ENCODE peak calls at places on chromosome 22, in nine cellular contexts. S, O, M, P, D, C, K, U and L are unnamed samples. For H3K9me3, the result is how much of the 10 kb centered on the place peaks cover.

GRCh38 chr22:31496735-31497146 is 405 bp downstream of the SFI1 start:
- DNase-seq in O (no peak), P (no peak), D (no peak), M (no peak), U (no peak), K (peak), C (no peak), S (peak), L (peak)

GRCh38 chr22:25567305-25567704 is 2.8 kb downstream of the GRK3 start:
- DNase-seq in M (no peak), U (no peak), P (no peak), D (no peak), K (no peak), C (no peak), O (no peak), S (no peak), L (no peak)

GRCh38 chr22:39712938-39713525 is 142.5 kb downstream of the CACNA1I start:
- DNase-seq in O (no peak), D (no peak), C (no peak), U (no peak), S (no peak), M (no peak), P (no peak), K (peak), L (no peak)

GRCh38 chr22:16959345-16959930 is 48.6 kb downstream of the GAB4 start:
- DNase-seq in D (no peak), S (no peak), M (no peak), K (no peak), O (no peak), U (peak), C (no peak), P (no peak), L (no peak)

GRCh38 chr22:49663823-49664222 is 163.8 kb downstream of the BRD1 start:
- DNase-seq in D (no peak), O (no peak), C (no peak), P (no peak), U (no peak), S (no peak), K (peak), M (peak), L (no peak)

GRCh38 chr22:25282671-25283561 is 63.5 kb downstream of the CRYBB2 start:
- DNase-seq in U (peak), K (no peak), S (no peak), O (no peak), P (no peak), C (no peak), D (no peak), M (no peak), L (peak)

GRCh38 chr22:31228425-31228824 is 16.3 kb downstream of the LIMK2 start:
- DNase-seq in C (no peak), U (no peak), M (no peak), S (no peak), K (no peak), O (no peak), P (no peak), D (no peak), L (no peak)

GRCh38 chr22:28896611-28897010 is 13.2 kb downstream of the ZNRF3 start:
- DNase-seq in K (no peak), C (no peak), P (no peak), S (no peak), M (no peak), U (no peak), O (no peak), D (no peak), L (no peak)

GRCh38 chr22:49815641-49816071 is 12.0 kb downstream of the BRD1 start:
- DNase-seq in D (no peak), P (peak), C (no peak), K (no peak), U (no peak), O (no peak), M (no peak), S (no peak), L (no peak)

GRCh38 chr22:46699091-46699490 is 39.0 kb downstream of the CERK start:
- DNase-seq in P (no peak), S (no peak), O (no peak), M (no peak), U (no peak), D (no peak), K (no peak), C (no peak), L (peak)

DNA sequence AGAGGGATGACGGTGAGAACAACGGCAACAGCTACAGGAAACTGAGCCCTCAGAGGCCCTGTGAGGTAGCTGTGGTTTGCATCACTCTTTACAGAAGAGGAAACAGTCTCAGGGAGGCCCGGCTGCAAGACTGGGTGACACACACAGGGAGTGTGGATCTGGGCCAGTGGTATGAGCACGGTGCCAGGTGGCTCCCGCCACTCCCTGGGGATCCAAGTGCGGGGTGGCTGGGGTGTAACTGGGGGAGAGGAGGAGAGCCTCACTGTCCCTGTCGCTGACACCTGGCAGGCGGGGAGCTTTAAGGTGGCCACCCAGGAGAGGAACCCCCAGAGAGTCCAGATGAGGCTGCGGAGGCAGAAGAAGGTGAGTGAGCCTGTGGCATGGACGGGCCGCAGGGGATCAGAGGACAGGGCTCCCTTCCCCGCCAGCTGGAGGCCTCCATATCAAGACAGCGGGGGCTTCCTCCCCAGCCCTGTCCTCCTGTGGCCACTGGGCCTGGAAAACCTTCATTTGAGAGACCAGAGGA is 5.6 kb downstream of the RGL4 start:
- DNase-seq in S (peak), D (no peak), K (peak), O (no peak), C (no peak), P (peak), M (no peak), U (no peak), L (no peak)
- TF ChIP-seq POLR2A in S (peak), D (no peak), K (no peak), O (no peak), C (no peak), P (no peak), M (no peak), U (no peak), L (no peak)

GRCh38 chr22:38177044-38177443 is 4.6 kb downstream of the PLA2G6 start:
- DNase-seq in P (no peak), C (no peak), D (no peak), M (no peak), K (no peak), S (no peak), O (no peak), U (no peak), L (no peak)
- H3K27ac ChIP-seq in P (peak), C (peak), D (peak), M (peak), K (peak), S (peak), O (peak), U (peak), L (peak)

GRCh38 chr22:44888491-44888941 is 121.3 kb downstream of the PHF21B start:
- DNase-seq in M (no peak), U (no peak), C (no peak), K (no peak), S (no peak), O (no peak), D (no peak), P (no peak), L (no peak)
- H3K9me3 ChIP-seq in M (under half), U (under half), C (under half), K (under half), S (under half), O (under half), D (under half), P (under half), L (under half)

DNA sequence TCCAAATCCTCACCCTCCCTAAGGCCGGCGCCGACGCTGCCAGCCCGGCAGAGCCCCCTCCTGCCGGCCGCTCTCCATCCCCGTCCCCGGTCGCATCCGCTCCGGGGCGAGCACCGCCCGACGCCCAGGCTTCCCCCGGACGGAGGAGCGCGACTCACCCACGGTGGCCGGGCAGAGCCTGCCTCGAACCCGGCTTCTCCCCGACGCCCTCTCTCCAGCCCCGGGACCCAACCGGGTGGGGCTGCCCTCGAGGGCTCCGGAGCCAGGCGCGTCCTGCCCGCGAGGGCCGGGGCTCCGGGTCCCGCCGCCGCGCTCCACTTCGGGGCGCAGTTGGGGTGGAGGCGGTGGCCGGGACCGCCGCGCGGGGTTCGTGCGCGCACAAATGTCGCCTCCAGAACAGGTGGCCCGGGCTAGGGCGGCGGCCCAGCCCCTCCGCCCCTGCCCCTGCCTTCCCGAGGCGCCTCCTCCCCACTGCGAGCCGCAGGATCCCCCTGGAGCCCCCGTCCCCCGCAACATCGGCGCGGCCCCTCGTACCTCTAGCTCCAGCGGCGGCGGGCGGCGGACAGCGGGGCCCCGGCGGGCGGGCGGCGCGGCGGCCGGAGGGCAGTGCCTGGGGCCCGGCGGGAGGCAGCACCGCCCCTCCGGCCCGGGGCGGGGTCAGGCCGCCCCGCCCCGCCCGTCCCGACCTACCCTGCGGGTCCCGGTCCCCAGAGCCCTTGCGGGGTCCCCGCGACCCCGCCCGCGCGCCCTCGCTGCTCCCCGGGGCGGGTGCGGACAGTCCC is at the start of gene A4GALT:
- DNase-seq in M (no peak), P (no peak), C (no peak), K (peak), U (no peak), D (no peak), O (no peak), S (no peak), L (peak)
- TF ChIP-seq POLR2A in M (no peak), P (no peak), C (no peak), K (no peak), U (no peak), D (no peak), O (peak), S (no peak), L (peak)

GRCh38 chr22:27880778-27881394 is 38.2 kb downstream of the PITPNB start:
- DNase-seq in S (no peak), M (peak), K (no peak), U (peak), D (peak), O (peak), P (peak), C (peak), L (no peak)
- H3K27ac ChIP-seq in S (peak), M (peak), K (no peak), U (peak), D (peak), O (peak), P (peak), C (peak), L (no peak)

DNA sequence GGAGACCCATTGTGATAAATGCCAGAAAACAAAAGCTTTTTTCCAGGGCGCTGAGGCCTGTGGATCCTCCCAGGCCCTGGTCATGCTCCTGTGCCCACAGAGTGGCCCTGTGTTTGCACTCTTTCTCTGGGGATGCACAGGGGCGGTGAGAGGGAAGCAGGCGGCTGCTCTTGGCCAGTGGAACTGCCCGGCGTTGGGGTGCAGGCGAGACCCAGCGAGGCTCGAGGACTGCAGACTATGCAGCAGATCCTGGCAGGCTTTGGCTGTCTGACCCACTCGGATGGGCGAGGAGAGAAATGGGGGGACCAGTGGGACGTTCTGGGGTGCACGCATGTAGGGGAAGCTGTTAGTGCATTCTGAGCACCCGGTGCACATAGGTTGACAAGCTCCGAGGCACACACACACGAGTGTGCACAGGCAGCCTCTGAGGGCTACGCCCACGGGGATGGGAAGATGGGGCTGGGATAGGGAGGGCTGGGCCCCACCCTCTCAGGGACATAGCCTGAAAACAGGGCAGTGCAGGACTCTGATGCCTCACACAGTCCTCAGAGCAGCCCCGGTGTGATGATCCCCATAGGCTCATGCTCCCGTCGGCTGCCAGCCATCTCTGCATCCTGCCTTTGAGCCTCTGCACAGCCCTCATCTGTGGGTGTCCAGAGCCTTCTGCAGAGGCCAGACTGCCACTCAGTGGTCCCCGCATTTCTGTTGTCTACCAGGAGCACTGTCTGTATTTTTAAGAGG is 1233.5 kb downstream of the BRD1 start:
- DNase-seq in C (no peak), U (no peak), D (no peak), S (no peak), P (no peak), O (no peak), K (no peak), M (no peak), L (no peak)
- H3K9me3 ChIP-seq in C (under half), U (under half), D (under half), S (under half), P (half or more), O (under half), K (under half), M (under half), L (under half)

GRCh38 chr22:37239336-37240239 is 4.5 kb downstream of the RAC2 start:
- DNase-seq in P (no peak), S (peak), M (no peak), U (no peak), O (no peak), K (peak), C (no peak), D (no peak), L (no peak)
- TF ChIP-seq POLR2A in P (no peak), S (no peak), M (no peak), U (no peak), O (no peak), K (no peak), C (no peak), D (no peak), L (no peak)